ENCODE peak calls at places on chromosomes 6 and 20, in six cellular contexts. R is prostate gland, S is uterus, J is stomach, Y is cardiac fibroblast, K is sigmoid colon. I is an unnamed sample.

GRCh38 chr6:134267917-134268361 is 50.0 kb downstream of the SGK1 start:
- DNase-seq in K (no peak), R (peak), J (no peak), S (no peak), Y (peak), I (no peak)

GRCh38 chr6:79949235-79949634 is 1.9 kb upstream of the ELOVL4 start:
- DNase-seq in S (peak), J (peak), K (no peak), Y (peak), R (peak), I (no peak)

GRCh38 chr6:56766806-56767178 is 124.1 kb upstream of the DST start:
- DNase-seq in S (no peak), K (no peak), R (no peak), Y (peak), J (no peak), I (no peak)

GRCh38 chr20:64203037-64203777 is 39.0 kb downstream of the MYT1 start:
- DNase-seq in R (no peak), J (no peak), K (no peak), Y (no peak), S (no peak), I (no peak)

GRCh38 chr20:58953050-58953449 is 28.0 kb upstream of the NELFCD start:
- DNase-seq in R (no peak), J (no peak), S (no peak), K (no peak), Y (no peak), I (no peak)

GRCh38 chr6:4848382-4849068 is 72.3 kb downstream of the CDYL start:
- DNase-seq in Y (peak), J (peak), K (no peak), R (no peak), S (no peak), I (no peak)

GRCh38 chr6:136113736-136114173 is 136.4 kb downstream of the MTFR2 start:
- DNase-seq in S (peak), K (peak), Y (peak), R (no peak), J (no peak), I (no peak)

GRCh38 chr20:38452880-38453624 is 17.9 kb upstream of the SNHG17 start:
- DNase-seq in S (no peak), Y (peak), K (peak), J (no peak), R (no peak), I (no peak)

DNA sequence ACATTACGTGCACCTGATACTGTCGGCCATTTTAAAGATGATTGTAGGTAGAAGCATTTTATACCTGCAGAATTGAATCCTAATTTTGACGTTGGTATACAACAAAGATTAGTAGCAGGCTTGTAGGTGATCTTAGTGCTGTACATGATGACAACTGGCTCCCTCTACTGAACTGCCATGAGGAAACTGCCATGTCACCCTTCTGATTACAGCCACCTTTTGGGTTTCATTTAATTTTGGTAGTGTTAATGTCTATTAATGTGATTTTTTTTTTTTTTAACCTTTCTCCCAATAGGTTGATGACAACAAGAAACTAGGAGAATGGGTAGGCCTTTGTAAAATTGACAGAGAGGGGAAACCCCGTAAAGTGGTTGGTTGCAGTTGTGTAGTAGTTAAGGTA is 2.3 kb downstream of the RPS12 start:
- DNase-seq in J (no peak), Y (no peak), K (no peak), R (no peak), S (no peak), I (no peak)
- H3K4me3 ChIP-seq in J (peak), Y (no peak), K (no peak), R (no peak), S (no peak), I (peak)

GRCh38 chr6:16585805-16586204 is 175.5 kb downstream of the ATXN1 start:
- DNase-seq in Y (peak), S (no peak), R (no peak), K (no peak), J (no peak), I (no peak)
- H3K4me3 ChIP-seq in Y (no peak), S (no peak), R (no peak), K (no peak), J (no peak), I (peak)

GRCh38 chr6:167827062-167827587 is 414 bp downstream of the AFDN start:
- DNase-seq in K (peak), S (peak), Y (peak), R (no peak), J (peak), I (no peak)

GRCh38 chr6:167825759-167826229 is 917 bp upstream of the AFDN start:
- DNase-seq in K (peak), J (peak), Y (peak), R (peak), S (peak), I (no peak)

GRCh38 chr6:167826230-167827061 is at the start of gene AFDN:
- DNase-seq in S (peak), R (peak), Y (peak), J (peak), K (peak), I (peak)

GRCh38 chr6:167824591-167825041 is 2.1 kb upstream of the AFDN start:
- DNase-seq in J (no peak), Y (peak), R (no peak), S (no peak), K (peak), I (no peak)

DNA sequence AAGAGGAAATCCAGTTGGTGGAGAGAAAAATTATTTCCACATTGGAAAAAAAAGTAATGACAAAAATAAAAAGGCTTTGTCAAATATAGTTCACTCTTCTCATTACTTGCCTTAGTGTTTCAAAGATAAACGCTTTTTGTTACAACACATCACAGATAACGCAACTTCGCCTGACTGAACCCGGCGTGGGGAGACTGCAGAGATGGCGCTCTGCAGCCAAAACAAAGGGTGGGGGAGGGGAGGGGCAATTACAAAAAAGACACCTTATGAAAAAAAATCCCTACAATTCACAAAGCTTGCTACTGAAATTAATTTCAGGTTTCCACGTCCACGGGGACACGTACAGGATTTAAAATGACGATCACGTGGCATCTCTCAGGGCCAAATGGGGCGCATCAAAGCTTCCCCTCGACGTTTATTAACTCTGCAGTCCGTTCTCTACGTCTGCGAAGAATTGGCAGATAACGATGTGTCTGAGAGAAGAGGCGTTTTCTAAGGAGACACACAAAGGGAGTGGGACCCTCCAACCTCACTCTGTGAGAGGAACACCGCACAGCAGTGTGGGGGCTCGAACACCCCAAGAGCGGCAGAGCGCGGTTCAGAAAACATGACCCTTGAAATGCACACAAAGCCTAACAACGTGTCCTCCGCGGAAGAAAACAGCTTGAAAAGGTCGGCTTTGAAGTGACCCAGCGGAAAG is 1.5 kb upstream of the AFDN start:
- DNase-seq in Y (peak), R (no peak), K (peak), J (no peak), S (peak), I (no peak)
- H3K4me3 ChIP-seq in Y (peak), R (peak), K (peak), J (peak), S (peak), I (peak)

DNA sequence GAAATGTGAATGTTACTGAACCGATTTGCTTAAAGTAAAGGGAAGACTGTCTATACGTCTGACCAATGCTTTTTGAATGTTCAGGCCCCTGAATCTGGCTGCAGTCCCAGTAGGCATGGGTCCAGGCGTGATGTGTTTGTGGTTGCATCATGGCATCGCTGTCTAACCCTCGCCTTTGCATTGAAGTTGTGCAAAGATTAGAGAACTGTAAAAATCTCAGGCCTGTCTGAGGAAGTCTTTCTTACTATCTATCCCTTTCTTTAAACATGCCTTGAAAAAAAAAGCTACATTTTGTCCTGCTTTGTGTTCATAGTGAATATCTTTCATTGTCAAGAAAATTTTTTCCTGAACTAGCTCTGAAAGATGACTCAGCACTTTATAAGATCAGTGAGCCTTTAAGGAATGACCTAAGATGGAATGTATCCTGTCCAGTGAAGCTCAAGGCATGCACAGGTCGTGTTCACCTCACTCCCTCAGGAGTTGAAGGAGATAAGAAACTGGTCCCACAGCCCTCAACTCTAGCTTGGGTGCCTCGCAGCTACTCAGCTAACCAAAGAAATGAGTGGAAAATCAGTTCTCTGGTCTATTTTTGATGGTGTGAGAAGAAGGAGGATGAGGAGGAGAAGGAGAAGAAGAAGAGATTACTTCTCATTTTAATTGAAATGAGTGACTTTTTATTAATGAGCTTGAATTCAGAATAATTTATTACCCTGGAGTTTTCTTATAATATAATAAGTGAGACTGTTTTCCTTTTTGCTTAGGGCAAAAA is 48.6 kb downstream of the TPD52L1 start:
- DNase-seq in K (peak), S (no peak), Y (peak), J (peak), R (peak), I (no peak)
- H3K4me3 ChIP-seq in K (no peak), S (no peak), Y (no peak), J (no peak), R (no peak), I (no peak)

DNA sequence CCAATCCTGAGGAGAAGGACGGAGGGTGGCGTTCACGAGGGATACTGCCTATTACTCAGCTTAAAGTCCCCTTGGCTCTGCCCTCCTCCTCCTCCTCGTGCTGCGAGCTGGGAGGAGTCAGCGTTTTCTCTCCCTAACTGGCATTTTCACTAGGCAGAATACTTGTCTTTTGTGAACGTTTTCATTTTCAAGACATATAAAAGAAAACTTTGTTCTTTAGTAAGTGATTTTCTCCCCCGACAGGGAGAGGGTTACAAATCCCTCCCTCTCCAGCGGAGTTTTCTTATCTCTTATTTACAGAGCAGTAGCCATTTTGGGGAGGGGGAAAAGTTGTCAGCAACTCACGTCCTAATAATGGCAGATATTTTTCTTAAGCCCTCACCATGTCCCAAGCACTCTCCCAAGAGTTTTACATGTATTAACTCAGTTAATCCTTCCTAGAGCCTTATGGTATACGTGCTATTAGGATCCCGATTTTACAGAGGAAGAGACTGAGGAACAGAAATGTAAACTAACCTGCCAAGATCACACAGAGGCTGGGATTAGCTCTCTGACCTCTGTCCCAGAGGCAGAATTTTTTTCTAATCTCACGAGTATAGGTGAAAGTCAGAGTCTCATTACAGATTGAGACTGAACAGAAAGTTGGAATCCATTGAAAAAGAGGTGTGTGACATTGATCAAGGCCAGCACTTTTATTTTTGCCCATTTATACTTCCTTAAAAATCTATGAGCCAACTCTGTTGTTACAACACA is 30.0 kb upstream of the ZNF217 start:
- DNase-seq in Y (peak), K (peak), S (peak), R (peak), J (peak), I (peak)
- H3K4me3 ChIP-seq in Y (peak), K (peak), S (peak), R (peak), J (peak), I (peak)

GRCh38 chr6:110357696-110358535 is at the start of gene METTL24:
- DNase-seq in K (no peak), Y (no peak), S (peak), J (peak), R (no peak), I (no peak)
- H3K4me3 ChIP-seq in K (peak), Y (no peak), S (peak), J (peak), R (peak), I (peak)

GRCh38 chr20:4038676-4039075 is 23.3 kb upstream of the RNF24 start:
- DNase-seq in S (no peak), Y (no peak), K (peak), J (no peak), R (no peak), I (no peak)
- H3K4me3 ChIP-seq in S (no peak), Y (no peak), K (no peak), J (no peak), R (no peak), I (no peak)

GRCh38 chr6:141326426-141326825 is 806.3 kb upstream of the GJE1 start:
- DNase-seq in S (no peak), K (no peak), Y (peak), R (no peak), J (no peak), I (peak)
- H3K4me3 ChIP-seq in S (no peak), K (peak), Y (peak), R (no peak), J (no peak), I (peak)

DNA sequence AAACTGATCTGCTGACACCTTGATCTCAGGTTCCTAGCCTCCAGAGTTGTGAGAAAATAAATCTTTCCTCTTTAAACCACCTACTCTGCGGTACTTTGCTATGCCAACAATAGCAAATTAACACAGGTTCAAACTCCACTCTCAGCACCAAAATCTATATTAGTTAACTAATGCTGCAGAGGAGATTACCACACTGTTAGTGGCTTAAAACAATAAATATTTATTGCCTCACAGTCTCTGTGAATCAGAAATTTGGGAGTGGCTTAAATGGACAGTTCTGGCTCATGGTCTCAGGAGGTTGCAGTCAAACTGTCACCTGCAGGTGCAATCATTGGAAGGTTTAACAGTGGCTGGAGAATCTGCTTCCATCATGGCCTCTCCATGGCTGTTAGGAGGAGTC is 178.9 kb downstream of the OTOR start:
- DNase-seq in S (no peak), R (no peak), Y (no peak), K (no peak), J (no peak), I (no peak)
- H3K4me3 ChIP-seq in S (no peak), R (no peak), Y (no peak), K (no peak), J (no peak), I (no peak)